ENCODE peak calls at places on chromosomes 2 and 18, in five cellular contexts. A, F, U, Z and X are unnamed samples.

GRCh38 chr2:71417300-71418202 is 35.8 kb upstream of the DYSF start:
- DNase-seq in F (no peak), A (no peak), Z (no peak), U (peak; percentile 3), X (no peak)

GRCh38 chr2:74688881-74689280 is 34.8 kb downstream of the SEMA4F start:
- DNase-seq in F (no peak), U (no peak), Z (no peak), A (no peak), X (no peak)

GRCh38 chr2:46431481-46432235 is 47.7 kb upstream of the TMEM247 start:
- DNase-seq in F (no peak), A (no peak), U (no peak), Z (no peak), X (no peak)

GRCh38 chr18:9782073-9782857 is 74.2 kb downstream of the RAB31 start:
- DNase-seq in U (no peak), Z (no peak), F (no peak), A (no peak), X (peak; percentile 33)

GRCh38 chr2:57753636-57754035 is 293.0 kb upstream of the VRK2 start:
- DNase-seq in F (no peak), A (no peak), U (no peak), Z (no peak), X (no peak)

GRCh38 chr2:7738596-7738995 is 821.4 kb downstream of the RNF144A start:
- DNase-seq in U (no peak), F (no peak), Z (no peak), A (no peak), X (no peak)

GRCh38 chr18:78681396-78681795 is 298.2 kb upstream of the SALL3 start:
- DNase-seq in A (no peak), U (no peak), F (no peak), Z (no peak), X (no peak)

GRCh38 chr2:45836740-45837139 is 185.3 kb downstream of the PRKCE start:
- DNase-seq in A (no peak), F (no peak), U (no peak), Z (no peak), X (no peak)

GRCh38 chr2:179429060-179429471 is 164.4 kb upstream of the SESTD1 start:
- DNase-seq in U (no peak), Z (no peak), A (no peak), F (no peak), X (no peak)

GRCh38 chr2:7118606-7119503 is 201.6 kb downstream of the RNF144A start:
- DNase-seq in U (peak; percentile 55), Z (no peak), A (no peak), F (peak; percentile 26), X (no peak)

GRCh38 chr2:123971564-123972318 is 53.3 kb upstream of the CNTNAP5 start:
- DNase-seq in U (no peak), F (no peak), Z (no peak), A (no peak), X (no peak)

GRCh38 chr2:128603411-128603924 is 284.8 kb upstream of the HS6ST1 start:
- DNase-seq in F (no peak), Z (no peak), U (no peak), A (peak; percentile 57), X (no peak)

GRCh38 chr18:3816601-3817363 is 366.8 kb downstream of the TGIF1 start:
- DNase-seq in A (no peak), Z (no peak), U (no peak), F (no peak), X (peak; percentile 88)

GRCh38 chr2:74155830-74156229 is 8.1 kb upstream of the BOLA3 start:
- DNase-seq in F (no peak), A (no peak), U (no peak), Z (no peak), X (no peak)

GRCh38 chr18:49898421-49898820 is 85.1 kb upstream of the ACAA2 start:
- DNase-seq in A (no peak), U (peak; percentile 95), F (peak; percentile 35), Z (peak; percentile 45), X (peak; percentile 30)

GRCh38 chr2:181678033-181678586 is 2.2 kb downstream of the NEUROD1 start:
- DNase-seq in F (peak; percentile 43), Z (no peak), U (peak; percentile 94), A (no peak), X (peak; percentile 59)

GRCh38 chr2:181673178-181673577 is 7.1 kb downstream of the NEUROD1 start:
- DNase-seq in U (no peak), F (no peak), Z (no peak), A (no peak), X (no peak)

GRCh38 chr2:181672255-181673008 is 7.9 kb downstream of the NEUROD1 start:
- DNase-seq in U (no peak), Z (no peak), F (no peak), A (no peak), X (no peak)

GRCh38 chr2:181675241-181675640 is 5.1 kb downstream of the NEUROD1 start:
- DNase-seq in U (no peak), A (no peak), Z (no peak), F (no peak), X (no peak)

DNA sequence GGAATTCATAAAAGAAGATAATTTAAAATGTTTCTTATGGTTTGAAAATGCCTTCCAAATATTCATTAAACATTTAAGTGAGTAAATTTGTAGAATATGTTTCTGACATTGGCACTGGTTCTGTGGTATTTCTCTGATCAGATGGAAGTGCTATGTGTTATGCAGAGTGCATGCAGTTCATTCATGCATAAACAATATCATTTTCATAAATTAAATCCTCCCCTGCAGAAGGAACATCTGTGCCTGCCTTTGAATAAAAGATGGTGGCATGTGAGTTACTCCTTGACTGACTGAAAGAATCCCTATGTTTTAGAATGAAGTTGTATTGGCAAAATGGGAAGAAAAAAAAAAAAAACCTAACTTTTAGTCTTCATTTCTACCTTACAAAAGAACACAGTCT is 5.9 kb downstream of the NEUROD1 start:
- DNase-seq in A (no peak), U (no peak), Z (no peak), F (no peak), X (no peak)
- H3K27me3 ChIP-seq in A (peaks cover 26% of the 10 kb centered on the region), U (peaks cover 89% of the 10 kb centered on the region), Z (peaks cover 19% of the 10 kb centered on the region), F (no peaks in the 10 kb centered on the region), X (no peaks in the 10 kb centered on the region)

GRCh38 chr2:11286749-11287148 is 57.7 kb downstream of the ROCK2 start:
- DNase-seq in A (no peak), Z (no peak), U (no peak), F (no peak), X (no peak)
- H3K27ac ChIP-seq in A (no peak overlapping the region), Z (no peak overlapping the region), U (no peak overlapping the region), F (no peak overlapping the region), X (no peak overlapping the region)

GRCh38 chr2:29786361-29786760 is 135.0 kb downstream of the ALK start:
- DNase-seq in A (no peak), Z (no peak), F (no peak), U (no peak), X (peak; percentile 29)
- H3K27me3 ChIP-seq in A (peaks cover 9% of the 10 kb centered on the region), Z (no peaks in the 10 kb centered on the region), F (no peaks in the 10 kb centered on the region), U (no peaks in the 10 kb centered on the region), X (no peaks in the 10 kb centered on the region)

GRCh38 chr18:23758281-23758680 is 69.0 kb downstream of the LAMA3 start:
- DNase-seq in F (no peak), U (no peak), Z (no peak), A (no peak), X (no peak)

GRCh38 chr18:23765931-23766330 is 76.7 kb downstream of the LAMA3 start:
- DNase-seq in Z (no peak), U (no peak), A (no peak), F (no peak), X (no peak)

GRCh38 chr18:23761941-23762340 is 72.7 kb downstream of the LAMA3 start:
- DNase-seq in F (no peak), A (no peak), U (no peak), Z (no peak), X (no peak)

DNA sequence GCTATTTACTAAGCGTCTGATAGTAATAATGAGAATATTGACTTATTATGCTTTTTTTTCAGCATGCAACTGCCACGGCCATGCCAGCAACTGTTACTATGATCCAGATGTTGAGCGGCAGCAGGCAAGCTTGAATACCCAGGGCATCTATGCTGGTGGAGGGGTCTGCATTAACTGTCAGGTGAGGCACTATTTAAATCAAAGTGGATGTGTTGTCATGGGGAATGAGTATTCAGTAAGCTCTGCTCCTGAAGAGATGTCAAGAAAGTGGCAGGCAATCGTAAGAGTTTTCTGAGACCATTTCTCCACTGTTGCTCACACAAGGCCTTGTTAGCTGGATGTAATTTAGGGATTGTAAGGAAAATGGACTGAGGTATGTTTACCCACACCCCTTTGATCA is 74.1 kb downstream of the LAMA3 start:
- DNase-seq in Z (no peak), U (no peak), F (no peak), A (no peak), X (no peak)
- H3K27ac ChIP-seq in Z (no peak overlapping the region), U (no peak overlapping the region), F (no peak overlapping the region), A (no peak overlapping the region), X (no peak overlapping the region)

DNA sequence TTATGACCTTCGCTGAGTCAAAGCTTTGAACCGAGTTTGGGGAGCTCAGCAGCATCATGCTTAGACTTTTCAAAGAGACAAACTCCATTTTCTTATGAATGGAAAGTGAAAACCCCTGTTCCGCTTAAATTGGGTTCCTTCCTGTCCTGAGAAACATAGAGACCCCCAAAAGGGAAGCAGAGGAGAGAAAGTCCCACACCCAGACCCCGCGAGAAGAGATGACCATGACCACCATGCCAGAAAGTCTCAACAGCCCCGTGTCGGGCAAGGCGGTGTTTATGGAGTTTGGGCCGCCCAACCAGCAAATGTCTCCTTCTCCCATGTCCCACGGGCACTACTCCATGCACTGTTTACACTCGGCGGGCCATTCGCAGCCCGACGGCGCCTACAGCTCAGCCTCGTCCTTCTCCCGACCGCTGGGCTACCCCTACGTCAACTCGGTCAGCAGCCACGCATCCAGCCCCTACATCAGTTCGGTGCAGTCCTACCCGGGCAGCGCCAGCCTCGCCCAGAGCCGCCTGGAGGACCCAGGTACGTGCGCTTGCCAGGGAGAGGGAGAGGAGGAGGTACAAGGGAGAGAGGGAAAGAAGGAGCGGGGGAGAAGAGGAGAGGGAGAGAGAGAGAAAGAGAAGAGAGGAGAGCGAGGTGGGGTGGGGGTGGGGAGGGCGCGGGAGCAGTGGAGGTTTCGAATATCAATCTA is at the start of gene DLX1:
- DNase-seq in Z (no peak), U (no peak), A (no peak), F (no peak), X (no peak)
- H3K27me3 ChIP-seq in Z (peaks cover 91% of the 10 kb centered on the region), U (peaks cover 100% of the 10 kb centered on the region), A (peaks cover 100% of the 10 kb centered on the region), F (peaks cover 45% of the 10 kb centered on the region), X (peaks cover 21% of the 10 kb centered on the region)

GRCh38 chr2:120809151-120809550 is 73.5 kb downstream of the GLI2 start:
- DNase-seq in A (no peak), U (no peak), F (no peak), Z (no peak), X (no peak)
- H3K27ac ChIP-seq in A (no peak overlapping the region), U (no peak overlapping the region), F (no peak overlapping the region), Z (no peak overlapping the region), X (no peak overlapping the region)

DNA sequence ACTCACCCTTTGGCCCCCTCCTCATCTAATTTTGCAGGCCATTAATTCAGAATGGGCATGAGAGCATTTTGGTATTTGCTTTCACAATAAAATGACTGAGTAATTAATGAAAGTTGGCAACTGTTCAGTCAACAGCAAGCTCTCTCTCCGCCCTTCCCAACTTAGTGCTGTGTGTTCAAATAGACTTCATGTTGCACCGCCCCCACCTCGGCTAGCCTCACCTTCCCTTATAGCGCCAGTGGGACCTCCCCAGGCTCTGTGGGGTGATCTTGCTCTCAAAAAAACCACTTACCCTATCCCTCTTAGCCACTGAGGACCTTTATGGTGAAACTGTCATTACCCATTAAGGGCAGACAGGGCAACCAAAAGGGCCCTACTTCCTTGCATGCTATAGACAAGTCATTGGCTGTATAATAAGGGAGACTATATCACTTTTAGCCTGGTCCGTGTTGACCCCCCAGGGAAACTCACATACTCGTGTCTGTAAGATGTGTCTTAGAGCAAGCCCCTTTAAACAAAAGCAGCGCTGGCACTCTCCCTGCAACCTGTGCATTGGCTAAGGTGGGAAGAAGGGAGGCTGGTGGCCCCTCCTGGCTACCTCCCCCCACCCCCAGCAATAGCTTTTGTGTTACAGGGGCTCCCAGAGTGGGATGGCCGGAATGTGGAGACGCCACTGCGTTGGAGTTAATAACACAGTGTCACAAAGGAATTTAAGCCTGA is 15.2 kb downstream of the EN1 start:
- DNase-seq in A (no peak), F (no peak), Z (no peak), U (no peak), X (no peak)
- H3K27me3 ChIP-seq in A (peaks cover 77% of the 10 kb centered on the region), F (no peaks in the 10 kb centered on the region), Z (peaks cover 61% of the 10 kb centered on the region), U (peaks cover 100% of the 10 kb centered on the region), X (peaks cover 18% of the 10 kb centered on the region)